ENCODE peak calls at places on chromosomes 3 and 15, in seven cellular contexts. F is SJCRH30, P is kidney tubule cell, U is Daoy, J is HCT116, W is GM03348, S is GM23338. D is an unnamed sample.

GRCh38 chr15:67063689-67064606 is 1.5 kb upstream of the SMAD3 start:
- DNase-seq in F (peak), P (peak), U (no peak), J (peak), W (no peak), S (peak), D (no peak)

GRCh38 chr3:20049275-20049674 is 9.0 kb downstream of the KAT2B start:
- DNase-seq in F (no peak), P (no peak), U (no peak), J (no peak), W (no peak), S (no peak), D (no peak)

GRCh38 chr15:33086500-33087141 is 107.9 kb downstream of the FMN1 start:
- DNase-seq in F (no peak), P (peak), U (peak), J (peak), W (peak), S (peak), D (peak)

GRCh38 chr15:41894791-41895463 is 1.1 kb upstream of the SPTBN5 start:
- DNase-seq in F (peak), P (peak), U (peak), J (peak), W (peak), S (peak), D (peak)

GRCh38 chr3:35044185-35044584 is 595.1 kb upstream of the ARPP21 start:
- DNase-seq in F (no peak), P (no peak), U (no peak), J (no peak), W (no peak), S (no peak), D (no peak)

GRCh38 chr3:134065836-134066538 is 36.3 kb upstream of the SLCO2A1 start:
- DNase-seq in F (no peak), P (no peak), U (peak), J (no peak), W (no peak), S (no peak), D (no peak)

GRCh38 chr3:10583798-10584708 is 78.7 kb upstream of the ATP2B2 start:
- DNase-seq in F (no peak), P (no peak), U (no peak), J (no peak), W (no peak), S (no peak), D (no peak)

GRCh38 chr3:113104746-113105479 is 106.4 kb upstream of the BOC start:
- DNase-seq in F (no peak), P (no peak), U (no peak), J (no peak), W (no peak), S (peak), D (no peak)